ENCODE peak calls at places on chromosomes 1 and 21, in seven cellular contexts. V, W, F, Y, I, D and L are unnamed samples.

GRCh38 chr1:8267307-8267706 is 50.6 kb upstream of the SLC45A1 start:
- DNase-seq in I (no peak), W (no peak), V (no peak), Y (no peak), F (no peak), D (no peak), L (no peak)

GRCh38 chr1:107865627-107866026 is 99.4 kb downstream of the VAV3 start:
- DNase-seq in V (no peak), D (no peak), I (no peak), Y (no peak), W (no peak), F (no peak), L (no peak)

GRCh38 chr1:235289859-235290739 is 37.9 kb downstream of the ARID4B start:
- DNase-seq in D (no peak), I (no peak), F (no peak), V (no peak), Y (no peak), W (no peak), L (no peak)

GRCh38 chr1:16017461-16018303 is at the start of gene HSPB7:
- DNase-seq in V (no peak), I (peak; percentile 63), D (no peak), Y (peak; percentile 69), F (peak; percentile 50), W (peak; percentile 72), L (peak; percentile 76)

GRCh38 chr1:36126797-36127500 is 1.9 kb upstream of the COL8A2 start:
- DNase-seq in I (no peak), Y (no peak), D (no peak), W (no peak), V (no peak), F (no peak), L (no peak)

GRCh38 chr1:248786106-248786665 is 30.6 kb upstream of the LYPD8 start:
- DNase-seq in F (no peak), V (no peak), W (no peak), Y (no peak), I (no peak), D (no peak), L (no peak)

GRCh38 chr1:54274448-54274847 is 74.5 kb downstream of the MRPL37 start:
- DNase-seq in W (no peak), D (no peak), V (peak; percentile 45), F (no peak), I (no peak), Y (no peak), L (no peak)

GRCh38 chr1:54577612-54578011 is 29.6 kb downstream of the ACOT11 start:
- DNase-seq in I (peak; percentile 43), F (no peak), W (peak; percentile 96), Y (no peak), V (peak; percentile 84), D (peak; percentile 20), L (peak; percentile 36)

GRCh38 chr1:206674745-206675175 is 9.9 kb upstream of the MAPKAPK2 start:
- DNase-seq in Y (no peak), D (peak; percentile 98), I (peak; percentile 99), W (peak; percentile 91), F (peak; percentile 95), V (peak; percentile 42), L (peak; percentile 100)

GRCh38 chr1:160114085-160114484 is 1.5 kb upstream of the ATP1A2 start:
- DNase-seq in W (peak; percentile 32), I (no peak), D (no peak), Y (no peak), F (no peak), V (no peak), L (no peak)

GRCh38 chr1:160115545-160116276 is at the start of gene ATP1A2:
- DNase-seq in D (no peak), W (no peak), F (no peak), Y (no peak), I (no peak), V (no peak), L (no peak)

GRCh38 chr1:160116277-160117147 is 953 bp downstream of the ATP1A2 start:
- DNase-seq in V (no peak), F (no peak), W (peak; percentile 29), D (no peak), Y (no peak), I (peak; percentile 49), L (peak; percentile 52)

GRCh38 chr1:160112370-160112769 is 3.2 kb upstream of the ATP1A2 start:
- DNase-seq in V (no peak), D (no peak), W (no peak), I (no peak), F (no peak), Y (no peak), L (peak; percentile 26)

DNA sequence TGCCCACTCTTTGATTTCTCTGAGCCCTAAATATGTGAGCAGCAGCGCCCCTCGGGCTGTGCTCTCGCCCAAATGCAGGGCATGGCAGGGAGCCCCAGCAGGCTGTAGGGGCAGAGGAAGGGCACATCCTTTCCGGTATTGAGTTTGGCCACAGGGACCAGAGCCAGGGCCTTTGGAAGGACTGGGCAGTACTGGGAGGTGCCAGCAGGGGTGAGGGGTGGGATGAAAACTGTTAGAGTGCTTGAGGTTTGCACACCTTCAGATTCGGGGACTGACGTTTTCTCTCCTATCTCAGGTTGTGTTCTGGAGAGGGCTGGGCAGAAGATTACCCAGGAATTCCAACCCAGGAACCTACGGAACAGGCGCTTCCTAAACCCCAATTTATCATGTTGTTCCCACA is 2.2 kb upstream of the ATP1A2 start:
- DNase-seq in D (no peak), V (no peak), W (no peak), F (no peak), Y (no peak), I (no peak), L (no peak)
- TF ChIP-seq CTCF in D (peak; percentile 7), V (no peak), W (no peak), F (no peak), Y (no peak), I (no peak), L (no peak)

GRCh38 chr1:160552425-160552824 is 26.9 kb downstream of the CD84 start:
- DNase-seq in V (no peak), Y (no peak), D (no peak), W (no peak), I (no peak), F (no peak), L (no peak)

GRCh38 chr1:160548960-160549664 is 26.1 kb upstream of the SLAMF6 start:
- DNase-seq in V (no peak), W (no peak), I (no peak), F (no peak), Y (no peak), D (no peak), L (no peak)

GRCh38 chr1:160549665-160550006 is 26.6 kb upstream of the SLAMF6 start:
- DNase-seq in Y (no peak), D (no peak), V (no peak), I (no peak), W (no peak), F (no peak), L (no peak)

GRCh38 chr1:160548183-160548582 is 25.1 kb upstream of the SLAMF6 start:
- DNase-seq in V (no peak), D (no peak), Y (no peak), W (no peak), F (no peak), I (no peak), L (no peak)

DNA sequence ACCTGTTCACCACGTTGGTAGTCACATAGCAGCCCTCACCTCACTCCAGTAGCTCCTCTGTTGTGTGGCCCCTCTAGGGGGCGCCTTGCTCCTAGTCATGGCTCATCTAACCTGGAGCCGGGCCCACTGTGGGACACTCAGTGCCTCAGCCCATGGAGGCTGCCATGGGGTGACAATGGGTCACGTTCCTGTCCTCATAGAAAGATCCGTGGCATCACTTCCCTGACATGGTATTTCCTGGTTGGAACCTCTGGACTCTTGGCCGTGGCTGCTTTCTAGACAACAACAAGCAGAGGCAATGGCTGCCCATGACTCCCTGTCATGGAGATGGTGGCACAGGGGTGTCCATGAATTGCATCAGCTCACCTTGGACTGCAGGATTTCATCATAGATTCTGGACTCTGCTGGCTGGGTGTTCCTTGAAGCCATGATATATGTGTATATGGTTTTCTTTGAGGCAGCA is 27.5 kb upstream of the SLAMF6 start:
- DNase-seq in Y (no peak), W (no peak), D (no peak), F (no peak), I (no peak), V (peak; percentile 35), L (no peak)
- TF ChIP-seq CTCF in Y (no peak), W (no peak), D (no peak), F (no peak), I (no peak), V (no peak), L (no peak)

GRCh38 chr1:43908858-43909257 is 24.7 kb upstream of the ARTN start:
- DNase-seq in W (no peak), I (no peak), Y (no peak), F (no peak), V (no peak), D (no peak), L (no peak)
- TF ChIP-seq CTCF in W (no peak), I (no peak), Y (no peak), F (no peak), V (no peak), D (no peak), L (no peak)

GRCh38 chr1:25804964-25805862 is 5.2 kb downstream of the SELENON start:
- DNase-seq in Y (no peak), W (no peak), D (no peak), V (no peak), F (no peak), I (no peak), L (no peak)
- TF ChIP-seq CTCF in Y (no peak), W (no peak), D (no peak), V (no peak), F (no peak), I (no peak), L (no peak)

DNA sequence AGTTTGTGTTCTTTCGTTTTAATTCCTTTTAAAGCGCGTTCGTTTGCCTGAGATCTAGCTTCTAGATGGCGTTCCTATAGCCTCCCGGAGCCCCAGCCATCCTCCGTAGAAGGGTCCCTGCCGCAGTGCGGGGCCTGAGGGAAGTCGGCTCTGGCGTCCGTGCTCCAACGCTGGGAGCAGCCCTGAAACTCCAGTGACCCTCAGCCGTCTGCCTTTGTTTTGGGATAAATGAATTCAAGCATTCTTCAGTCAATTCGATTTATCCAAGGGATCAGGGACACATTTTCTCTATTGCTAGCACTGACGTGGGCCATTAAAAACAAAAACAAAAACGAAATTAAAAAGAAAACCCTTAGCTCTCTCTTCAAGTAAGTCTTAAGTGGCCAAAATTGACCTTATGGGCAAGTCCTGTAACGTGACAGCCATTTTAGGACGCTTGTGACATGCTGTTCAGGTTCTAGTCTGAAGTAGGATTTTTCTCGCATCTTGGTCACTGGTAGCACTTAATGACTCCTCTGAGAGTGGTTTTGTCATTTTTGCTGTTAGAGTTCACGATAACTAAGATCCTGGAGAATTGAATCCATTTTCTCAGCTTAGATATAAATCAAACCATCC is 757 bp upstream of the HSPA13 start:
- DNase-seq in Y (no peak), D (no peak), I (peak; percentile 61), F (no peak), V (no peak), W (peak; percentile 2), L (peak; percentile 47)
- TF ChIP-seq CTCF in Y (no peak), D (peak; percentile 20), I (no peak), F (no peak), V (no peak), W (no peak), L (no peak)

DNA sequence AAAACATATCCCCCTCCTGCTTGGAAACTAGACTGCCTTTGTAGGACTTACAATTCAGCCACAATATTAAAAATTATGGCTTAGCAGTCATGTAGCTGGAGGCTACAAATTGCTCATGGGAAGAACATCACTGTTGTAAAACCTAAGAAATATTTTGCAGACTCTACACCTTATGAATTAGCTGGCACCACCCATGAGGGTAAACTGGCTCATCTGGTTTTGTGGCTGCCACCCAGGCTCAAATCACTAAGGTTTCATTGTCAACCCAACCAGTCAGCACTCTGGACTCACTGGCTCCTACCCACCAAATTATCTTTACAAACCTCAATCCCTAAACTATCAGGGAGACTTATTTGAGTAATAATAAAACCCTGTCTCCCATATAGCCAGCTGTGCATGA is 100.7 kb upstream of the OLFM3 start:
- DNase-seq in D (no peak), V (no peak), Y (no peak), I (no peak), W (peak; percentile 35), F (no peak), L (no peak)
- TF ChIP-seq CTCF in D (no peak), V (no peak), Y (no peak), I (no peak), W (no peak), F (no peak), L (no peak)